ENCODE peak calls at places on chromosomes 11 and 22, in six cellular contexts. L, S, A, Z, H and M are unnamed samples.

GRCh38 chr11:124778281-124778680 is 16.2 kb upstream of the ESAM start:
- DNase-seq in L (no peak), S (no peak), A (no peak), Z (no peak), H (no peak), M (no peak)

GRCh38 chr22:19663821-19664325 is 50.4 kb upstream of the SEPTIN5 start:
- DNase-seq in L (no peak), S (peak), A (no peak), Z (no peak), H (no peak), M (no peak)

GRCh38 chr11:2410616-2411015 is 10.1 kb downstream of the TSSC4 start:
- DNase-seq in L (no peak), S (no peak), A (no peak), Z (no peak), H (no peak), M (no peak)

GRCh38 chr11:62835336-62835735 is 2.7 kb upstream of the TEX54 start:
- DNase-seq in L (no peak), S (no peak), A (no peak), Z (no peak), H (no peak), M (no peak)

GRCh38 chr22:45129703-45130524 is 33.8 kb upstream of the NUP50 start:
- DNase-seq in L (no peak), S (no peak), A (no peak), Z (no peak), H (no peak), M (peak)

GRCh38 chr22:32951807-32952153 is 106.4 kb downstream of the SYN3 start:
- DNase-seq in L (no peak), S (no peak), A (peak), Z (no peak), H (no peak), M (no peak)

GRCh38 chr11:90321018-90321417 is 98.2 kb upstream of the CHORDC1 start:
- DNase-seq in L (no peak), S (no peak), A (no peak), Z (no peak), H (no peak), M (no peak)

GRCh38 chr22:22343603-22344276 is 99.2 kb downstream of the VPREB1 start:
- DNase-seq in L (peak), S (no peak), A (no peak), Z (no peak), H (no peak), M (no peak)

GRCh38 chr22:40026641-40027040 is 31.9 kb downstream of the FAM83F start:
- DNase-seq in L (no peak), S (no peak), A (no peak), Z (no peak), H (no peak), M (no peak)

GRCh38 chr11:111537336-111537860 is 3.1 kb upstream of the LAYN start:
- DNase-seq in L (no peak), S (no peak), A (no peak), Z (no peak), H (no peak), M (no peak)

GRCh38 chr22:19800761-19801244 is 40.2 kb downstream of the TBX1 start:
- DNase-seq in L (no peak), S (peak), A (peak), Z (no peak), H (no peak), M (no peak)

GRCh38 chr11:105701098-105701497 is 91.2 kb downstream of the GRIA4 start:
- DNase-seq in L (no peak), S (no peak), A (no peak), Z (no peak), H (no peak), M (no peak)

GRCh38 chr22:49017769-49018330 is 809.8 kb downstream of the BRD1 start:
- DNase-seq in L (no peak), S (no peak), A (no peak), Z (peak), H (no peak), M (no peak)

GRCh38 chr11:45881708-45882368 is 3.6 kb upstream of the MAPK8IP1 start:
- DNase-seq in L (no peak), S (no peak), A (no peak), Z (no peak), H (no peak), M (no peak)

GRCh38 chr22:19566599-19567382 is 42.6 kb upstream of the CLDN5 start:
- DNase-seq in L (no peak), S (no peak), A (no peak), Z (no peak), H (no peak), M (no peak)

GRCh38 chr11:68437927-68438657 is 22.5 kb upstream of the PPP6R3 start:
- DNase-seq in L (no peak), S (no peak), A (no peak), Z (no peak), H (no peak), M (no peak)

GRCh38 chr22:38802671-38803121 is 8.8 kb upstream of the DNAL4 start:
- DNase-seq in L (peak), S (peak), A (no peak), Z (no peak), H (peak), M (no peak)

GRCh38 chr11:37914859-37915258 is 1316.8 kb upstream of the RAG2 start:
- DNase-seq in L (no peak), S (no peak), A (no peak), Z (no peak), H (no peak), M (no peak)

GRCh38 chr22:39493759-39494158 is 8.3 kb upstream of the MIEF1 start:
- DNase-seq in L (no peak), S (peak), A (no peak), Z (no peak), H (peak), M (no peak)

GRCh38 chr11:12800032-12800671 is 125.9 kb downstream of the TEAD1 start:
- DNase-seq in L (peak), S (peak), A (peak), Z (no peak), H (no peak), M (no peak)

GRCh38 chr22:46049726-46050450 is 72.9 kb upstream of the WNT7B start:
- DNase-seq in L (no peak), S (no peak), A (no peak), Z (no peak), H (no peak), M (no peak)

GRCh38 chr11:90594658-90595057 is 371.8 kb upstream of the CHORDC1 start:
- DNase-seq in L (no peak), S (no peak), A (peak), Z (no peak), H (no peak), M (no peak)

GRCh38 chr11:128045094-128045725 is 542.1 kb downstream of the ETS1 start:
- DNase-seq in L (no peak), S (peak), A (no peak), Z (no peak), H (no peak), M (no peak)

GRCh38 chr11:19393941-19394340 is 153.2 kb upstream of the E2F8 start:
- DNase-seq in L (no peak), S (peak), A (no peak), Z (no peak), H (no peak), M (no peak)

GRCh38 chr11:102010776-102011500 is 36.3 kb upstream of the CFAP300 start:
- DNase-seq in L (peak), S (peak), A (peak), Z (peak), H (peak), M (no peak)

GRCh38 chr22:46578824-46579561 is 41.2 kb upstream of the GRAMD4 start:
- DNase-seq in L (peak), S (peak), A (no peak), Z (no peak), H (no peak), M (no peak)

GRCh38 chr11:46564459-46564858 is 29.4 kb downstream of the AMBRA1 start:
- DNase-seq in L (no peak), S (peak), A (no peak), Z (no peak), H (no peak), M (no peak)

GRCh38 chr22:36860821-36861659 is at the start of gene NCF4:
- DNase-seq in L (peak), S (no peak), A (no peak), Z (no peak), H (no peak), M (peak)

GRCh38 chr11:114775849-114776621 is 97.7 kb downstream of the NXPE2 start:
- DNase-seq in L (no peak), S (no peak), A (peak), Z (no peak), H (no peak), M (no peak)

GRCh38 chr11:57536947-57537654 is at the start of gene SMTNL1:
- DNase-seq in L (no peak), S (no peak), A (no peak), Z (no peak), H (no peak), M (no peak)

GRCh38 chr11:21622995-21623394 is 569.9 kb upstream of the ANO5 start:
- DNase-seq in L (no peak), S (no peak), A (peak), Z (no peak), H (no peak), M (no peak)

GRCh38 chr11:78228467-78228866 is 39.7 kb downstream of the USP35 start:
- DNase-seq in L (peak), S (peak), A (peak), Z (no peak), H (peak), M (peak)

GRCh38 chr11:6900327-6900999 is 8.2 kb upstream of the OR2D2 start:
- DNase-seq in L (no peak), S (peak), A (no peak), Z (no peak), H (no peak), M (no peak)
- TF ChIP-seq CTCF in L (no peak), S (no peak), A (no peak), Z (no peak), H (no peak), M (peak)

GRCh38 chr11:69842746-69843528 is 23.7 kb upstream of the FGF3 start:
- DNase-seq in L (no peak), S (no peak), A (no peak), Z (no peak), H (no peak), M (no peak)

GRCh38 chr11:69843529-69843921 is 24.3 kb upstream of the FGF3 start:
- DNase-seq in L (no peak), S (no peak), A (no peak), Z (no peak), H (no peak), M (no peak)

GRCh38 chr11:69840371-69841169 is 21.4 kb upstream of the FGF3 start:
- DNase-seq in L (no peak), S (no peak), A (no peak), Z (no peak), H (no peak), M (no peak)

GRCh38 chr11:69841170-69841858 is 22.1 kb upstream of the FGF3 start:
- DNase-seq in L (no peak), S (no peak), A (no peak), Z (no peak), H (no peak), M (no peak)

DNA sequence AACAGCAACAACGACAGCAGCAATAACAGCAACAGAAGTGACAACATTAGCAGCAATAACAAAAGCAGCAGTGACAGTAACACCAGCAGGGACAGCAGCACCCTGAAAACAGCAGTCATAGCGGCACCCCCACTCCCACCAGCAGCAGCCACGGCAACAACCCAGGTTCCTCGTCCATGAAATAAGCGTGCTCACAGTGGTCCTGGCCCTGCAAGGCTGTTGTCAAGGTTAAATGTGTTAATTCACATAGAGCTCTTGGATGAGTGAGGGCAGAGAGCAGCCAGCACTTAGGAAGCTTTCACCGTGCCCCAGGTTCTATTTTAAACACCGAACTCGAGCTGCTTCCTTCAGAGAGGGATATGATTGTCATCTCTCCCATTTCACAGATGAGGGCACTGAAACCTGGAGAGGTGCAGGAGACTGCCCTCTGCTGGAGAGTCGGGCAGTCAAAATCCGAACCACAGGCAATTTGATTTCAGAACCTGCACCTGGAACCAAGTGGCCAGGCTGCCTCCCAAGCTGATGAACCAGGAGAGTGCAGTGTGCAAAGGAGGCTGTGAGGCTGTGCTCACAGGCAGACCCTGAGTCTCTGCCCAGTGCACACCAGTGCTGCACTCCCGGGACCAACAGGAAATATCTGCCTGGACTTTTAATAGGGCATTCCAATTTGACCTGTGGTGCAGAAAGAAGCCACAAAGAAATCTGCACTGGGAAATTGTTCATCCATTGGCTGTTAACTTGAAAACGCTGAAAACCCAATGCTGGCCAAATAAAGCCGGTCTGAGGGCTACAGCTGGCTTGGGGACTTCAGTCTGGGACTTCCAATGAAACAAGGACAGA is 22.9 kb upstream of the FGF3 start:
- DNase-seq in L (peak), S (peak), A (no peak), Z (peak), H (no peak), M (peak)
- TF ChIP-seq CTCF in L (no peak), S (peak), A (peak), Z (no peak), H (peak), M (peak)

GRCh38 chr11:66951135-66951534 is 7.0 kb downstream of the PC start:
- DNase-seq in L (no peak), S (no peak), A (no peak), Z (no peak), H (no peak), M (no peak)
- TF ChIP-seq CTCF in L (no peak), S (no peak), A (no peak), Z (no peak), H (no peak), M (no peak)

GRCh38 chr11:80473562-80473961 is 1032.7 kb upstream of the TENM4 start:
- DNase-seq in L (no peak), S (no peak), A (no peak), Z (no peak), H (no peak), M (no peak)

GRCh38 chr11:80477178-80477577 is 1036.3 kb upstream of the TENM4 start:
- DNase-seq in L (no peak), S (no peak), A (no peak), Z (no peak), H (no peak), M (no peak)
- TF ChIP-seq CTCF in L (no peak), S (no peak), A (no peak), Z (no peak), H (no peak), M (no peak)

DNA sequence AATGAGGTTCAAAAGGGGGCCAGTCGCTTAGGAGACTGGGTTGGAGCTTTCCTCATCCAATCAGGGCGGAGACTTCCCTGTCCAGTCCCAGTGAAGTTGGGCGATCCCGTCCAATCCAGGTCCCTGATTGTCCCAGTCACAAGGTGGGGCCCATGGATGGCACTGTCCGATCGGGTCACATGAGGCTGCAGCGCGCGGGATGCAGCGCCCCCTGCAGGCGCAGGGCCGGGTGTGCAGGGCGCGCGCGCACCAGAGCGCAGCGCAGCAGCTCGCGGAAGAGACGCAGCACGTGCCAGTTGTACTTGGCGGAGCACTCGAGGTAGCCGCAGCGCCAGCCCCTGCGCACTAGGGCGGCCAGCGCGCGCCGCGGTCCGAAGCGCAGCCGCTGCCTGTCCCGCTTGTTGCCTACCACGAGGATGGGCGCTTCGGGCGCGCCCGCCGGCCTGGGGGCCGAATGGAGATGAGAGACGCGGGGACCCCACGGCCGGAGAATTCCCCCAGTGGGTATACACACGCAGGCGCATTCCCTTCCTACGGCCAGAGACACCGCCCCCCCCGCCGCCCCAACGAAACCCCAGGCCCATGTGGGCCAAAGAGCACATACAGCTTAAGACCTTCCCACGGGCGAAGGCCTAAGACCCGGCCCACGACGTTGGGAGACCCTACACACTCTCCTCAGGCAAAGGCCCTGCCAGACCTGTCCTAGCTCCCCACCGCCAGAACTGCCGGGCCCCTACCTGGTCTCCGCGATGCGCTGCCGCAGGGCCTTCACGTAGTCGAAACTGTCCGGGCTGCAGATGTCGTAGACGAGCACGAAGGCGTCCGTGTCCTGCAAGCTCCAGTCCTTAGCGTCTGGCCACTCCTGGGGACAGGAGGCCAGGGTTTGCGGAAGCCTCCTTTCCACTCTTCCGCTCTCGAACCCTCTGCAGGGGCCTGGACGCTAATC is 2.1 kb downstream of the RASL10A start:
- DNase-seq in L (peak), S (no peak), A (no peak), Z (no peak), H (no peak), M (peak)
- TF ChIP-seq CTCF in L (peak), S (peak), A (peak), Z (peak), H (peak), M (peak)

GRCh38 chr11:8309862-8310261 is 46.2 kb upstream of the LMO1 start:
- DNase-seq in L (no peak), S (no peak), A (peak), Z (no peak), H (no peak), M (no peak)
- TF ChIP-seq CTCF in L (no peak), S (no peak), A (no peak), Z (no peak), H (no peak), M (no peak)

GRCh38 chr11:36273110-36273509 is 16.1 kb downstream of the COMMD9 start:
- DNase-seq in L (peak), S (no peak), A (no peak), Z (no peak), H (no peak), M (no peak)

GRCh38 chr11:36265793-36266628 is 23.2 kb downstream of the COMMD9 start:
- DNase-seq in L (peak), S (peak), A (peak), Z (peak), H (no peak), M (peak)

GRCh38 chr11:36268337-36268931 is 20.8 kb downstream of the COMMD9 start:
- DNase-seq in L (no peak), S (no peak), A (no peak), Z (no peak), H (no peak), M (no peak)

GRCh38 chr11:36266767-36267166 is 22.5 kb downstream of the COMMD9 start:
- DNase-seq in L (peak), S (no peak), A (no peak), Z (no peak), H (no peak), M (no peak)

GRCh38 chr11:36271794-36272409 is 17.3 kb downstream of the COMMD9 start:
- DNase-seq in L (no peak), S (no peak), A (no peak), Z (no peak), H (no peak), M (no peak)
- TF ChIP-seq CTCF in L (no peak), S (no peak), A (peak), Z (no peak), H (no peak), M (no peak)

GRCh38 chr11:120258661-120259060 is 18.7 kb downstream of the POU2F3 start:
- DNase-seq in L (no peak), S (no peak), A (no peak), Z (no peak), H (no peak), M (no peak)
- TF ChIP-seq CTCF in L (no peak), S (no peak), A (no peak), Z (no peak), H (no peak), M (no peak)

GRCh38 chr11:59053387-59053786 is 32.7 kb upstream of the GLYATL1B start:
- DNase-seq in L (peak), S (peak), A (peak), Z (peak), H (peak), M (peak)
- TF ChIP-seq CTCF in L (peak), S (peak), A (peak), Z (peak), H (peak), M (peak)